ENCODE peak calls at places on chromosomes 16 and 17, in six cellular contexts. One of them, this sample, is unnamed.
A peak's percentile ranks its signal among the peaks of the same experiment; 100 is the strongest.

GRCh38 chr17:78781339-78782304 is at the start of gene CYTH1:
- DNase-seq in foreskin fibroblast: no peak
- DNase-seq in lower leg skin: peak; percentile 93
- DNase-seq in CD8-positive, alpha-beta T cell: peak; percentile 50
- DNase-seq in GM23338: peak; percentile 62
- DNase-seq in H9: peak; percentile 67
- DNase-seq in this sample: no peak

GRCh38 chr17:32801641-32802040 is 75.3 kb downstream of the MYO1D start:
- DNase-seq in CD8-positive, alpha-beta T cell: no peak
- DNase-seq in foreskin fibroblast: no peak
- DNase-seq in GM23338: no peak
- DNase-seq in H9: no peak
- DNase-seq in lower leg skin: no peak
- DNase-seq in this sample: no peak

GRCh38 chr17:34435182-34435928 is 72.3 kb upstream of the CCL1 start:
- DNase-seq in CD8-positive, alpha-beta T cell: no peak
- DNase-seq in lower leg skin: no peak
- DNase-seq in GM23338: no peak
- DNase-seq in H9: no peak
- DNase-seq in foreskin fibroblast: no peak
- DNase-seq in this sample: no peak

GRCh38 chr17:8896641-8897635 is 29.5 kb upstream of the PIK3R6 start:
- DNase-seq in GM23338: no peak
- DNase-seq in foreskin fibroblast: no peak
- DNase-seq in lower leg skin: peak; percentile 79
- DNase-seq in CD8-positive, alpha-beta T cell: no peak
- DNase-seq in H9: no peak
- DNase-seq in this sample: no peak

GRCh38 chr17:71849783-71850768 is 270.7 kb upstream of the SOX9 start:
- DNase-seq in lower leg skin: no peak
- DNase-seq in H9: no peak
- DNase-seq in GM23338: no peak
- DNase-seq in foreskin fibroblast: no peak
- DNase-seq in CD8-positive, alpha-beta T cell: no peak
- DNase-seq in this sample: no peak

GRCh38 chr16:75305364-75306101 is 54.1 kb upstream of the BCAR1 start:
- DNase-seq in CD8-positive, alpha-beta T cell: peak; percentile 45
- DNase-seq in foreskin fibroblast: peak; percentile 100
- DNase-seq in H9: no peak
- DNase-seq in GM23338: no peak
- DNase-seq in lower leg skin: peak; percentile 96
- DNase-seq in this sample: peak; percentile 100

GRCh38 chr17:49985310-49985990 is 9.6 kb downstream of the DLX3 start:
- DNase-seq in lower leg skin: no peak
- DNase-seq in foreskin fibroblast: no peak
- DNase-seq in H9: peak; percentile 24
- DNase-seq in CD8-positive, alpha-beta T cell: no peak
- DNase-seq in GM23338: no peak
- DNase-seq in this sample: no peak

GRCh38 chr16:57651344-57652333 is 16.5 kb upstream of the ADGRG3 start:
- DNase-seq in CD8-positive, alpha-beta T cell: no peak
- DNase-seq in lower leg skin: no peak
- DNase-seq in H9: no peak
- DNase-seq in GM23338: no peak
- DNase-seq in foreskin fibroblast: no peak
- DNase-seq in this sample: no peak

GRCh38 chr17:68600123-68600880 is 865 bp downstream of the FAM20A start:
- DNase-seq in H9: peak; percentile 88
- DNase-seq in GM23338: peak; percentile 84
- DNase-seq in foreskin fibroblast: no peak
- DNase-seq in lower leg skin: no peak
- DNase-seq in CD8-positive, alpha-beta T cell: no peak
- DNase-seq in this sample: no peak

GRCh38 chr17:35900693-35901487 is 20.7 kb upstream of the CCL5 start:
- DNase-seq in lower leg skin: no peak
- DNase-seq in CD8-positive, alpha-beta T cell: no peak
- DNase-seq in foreskin fibroblast: no peak
- DNase-seq in GM23338: no peak
- DNase-seq in H9: no peak
- DNase-seq in this sample: peak; percentile 6

GRCh38 chr17:17492085-17492484 is 4.1 kb downstream of the RASD1 start:
- DNase-seq in H9: no peak
- DNase-seq in CD8-positive, alpha-beta T cell: no peak
- DNase-seq in GM23338: no peak
- DNase-seq in lower leg skin: no peak
- DNase-seq in foreskin fibroblast: no peak
- DNase-seq in this sample: no peak

GRCh38 chr16:84618428-84619102 is 687 bp upstream of the COTL1 start:
- DNase-seq in CD8-positive, alpha-beta T cell: no peak
- DNase-seq in foreskin fibroblast: peak; percentile 93
- DNase-seq in H9: peak; percentile 92
- DNase-seq in lower leg skin: no peak
- DNase-seq in GM23338: peak; percentile 91
- DNase-seq in this sample: peak; percentile 98

GRCh38 chr17:19270951-19271611 is 33.9 kb downstream of the EPN2 start:
- DNase-seq in CD8-positive, alpha-beta T cell: no peak
- DNase-seq in GM23338: no peak
- DNase-seq in lower leg skin: no peak
- DNase-seq in foreskin fibroblast: no peak
- DNase-seq in H9: no peak
- DNase-seq in this sample: no peak

GRCh38 chr17:10623786-10624338 is 33.2 kb downstream of the MYH3 start:
- DNase-seq in GM23338: no peak
- DNase-seq in CD8-positive, alpha-beta T cell: no peak
- DNase-seq in H9: no peak
- DNase-seq in foreskin fibroblast: no peak
- DNase-seq in lower leg skin: no peak
- DNase-seq in this sample: no peak

GRCh38 chr17:74130841-74131240 is 72.6 kb upstream of the RPL38 start:
- DNase-seq in lower leg skin: no peak
- DNase-seq in CD8-positive, alpha-beta T cell: no peak
- DNase-seq in GM23338: no peak
- DNase-seq in foreskin fibroblast: no peak
- DNase-seq in H9: peak; percentile 23
- DNase-seq in this sample: no peak

GRCh38 chr17:34579979-34580684 is 750 bp downstream of the TMEM132E start:
- DNase-seq in H9: peak; percentile 65
- DNase-seq in CD8-positive, alpha-beta T cell: no peak
- DNase-seq in GM23338: peak; percentile 72
- DNase-seq in foreskin fibroblast: peak; percentile 16
- DNase-seq in lower leg skin: no peak
- DNase-seq in this sample: no peak

GRCh38 chr16:11726008-11726407 is 16.6 kb downstream of the TXNDC11 start:
- DNase-seq in foreskin fibroblast: no peak
- DNase-seq in CD8-positive, alpha-beta T cell: no peak
- DNase-seq in H9: no peak
- DNase-seq in GM23338: no peak
- DNase-seq in lower leg skin: peak; percentile 29
- DNase-seq in this sample: no peak

GRCh38 chr17:13153036-13153435 is 135.2 kb upstream of the ELAC2 start:
- DNase-seq in lower leg skin: no peak
- DNase-seq in CD8-positive, alpha-beta T cell: no peak
- DNase-seq in GM23338: no peak
- DNase-seq in foreskin fibroblast: no peak
- DNase-seq in H9: no peak
- DNase-seq in this sample: peak; percentile 4

GRCh38 chr17:42118545-42118944 is 2.6 kb downstream of the KAT2A start:
- DNase-seq in lower leg skin: no peak
- DNase-seq in CD8-positive, alpha-beta T cell: peak; percentile 48
- DNase-seq in foreskin fibroblast: no peak
- DNase-seq in GM23338: peak; percentile 76
- DNase-seq in H9: peak; percentile 64
- DNase-seq in this sample: peak; percentile 30

GRCh38 chr16:14302399-14303181 is 231.5 kb downstream of the MRTFB start:
- DNase-seq in CD8-positive, alpha-beta T cell: no peak
- DNase-seq in GM23338: peak; percentile 72
- DNase-seq in H9: peak; percentile 49
- DNase-seq in lower leg skin: peak; percentile 89
- DNase-seq in foreskin fibroblast: no peak
- DNase-seq in this sample: no peak

GRCh38 chr16:2836646-2837508 is 6.8 kb downstream of the ZG16B start:
- DNase-seq in CD8-positive, alpha-beta T cell: no peak
- DNase-seq in foreskin fibroblast: no peak
- DNase-seq in GM23338: no peak
- DNase-seq in lower leg skin: no peak
- DNase-seq in H9: no peak
- DNase-seq in this sample: peak; percentile 16

GRCh38 chr16:53355064-53355463 is 79.2 kb upstream of the RBL2 start:
- DNase-seq in GM23338: no peak
- DNase-seq in foreskin fibroblast: no peak
- DNase-seq in lower leg skin: no peak
- DNase-seq in CD8-positive, alpha-beta T cell: no peak
- DNase-seq in H9: no peak
- DNase-seq in this sample: no peak

GRCh38 chr17:17946104-17946503 is 26.1 kb downstream of the TOM1L2 start:
- DNase-seq in CD8-positive, alpha-beta T cell: no peak
- DNase-seq in lower leg skin: no peak
- DNase-seq in H9: no peak
- DNase-seq in GM23338: no peak
- DNase-seq in foreskin fibroblast: no peak
- DNase-seq in this sample: no peak

GRCh38 chr17:47803201-47803600 is 18.4 kb downstream of the OSBPL7 start:
- DNase-seq in foreskin fibroblast: no peak
- DNase-seq in GM23338: no peak
- DNase-seq in CD8-positive, alpha-beta T cell: no peak
- DNase-seq in H9: no peak
- DNase-seq in lower leg skin: peak; percentile 32
- DNase-seq in this sample: no peak

GRCh38 chr16:28932339-28933141 is 769 bp downstream of the CD19 start:
- DNase-seq in CD8-positive, alpha-beta T cell: no peak
- DNase-seq in GM23338: no peak
- DNase-seq in lower leg skin: peak; percentile 49
- DNase-seq in foreskin fibroblast: no peak
- DNase-seq in H9: no peak
- DNase-seq in this sample: no peak
- TF ChIP-seq CTCF in CD8-positive, alpha-beta T cell: no peak
- TF ChIP-seq CTCF in GM23338: no peak
- TF ChIP-seq CTCF in lower leg skin: no peak
- TF ChIP-seq CTCF in foreskin fibroblast: no peak
- TF ChIP-seq CTCF in H9: no peak
- TF ChIP-seq CTCF in this sample: no peak

DNA sequence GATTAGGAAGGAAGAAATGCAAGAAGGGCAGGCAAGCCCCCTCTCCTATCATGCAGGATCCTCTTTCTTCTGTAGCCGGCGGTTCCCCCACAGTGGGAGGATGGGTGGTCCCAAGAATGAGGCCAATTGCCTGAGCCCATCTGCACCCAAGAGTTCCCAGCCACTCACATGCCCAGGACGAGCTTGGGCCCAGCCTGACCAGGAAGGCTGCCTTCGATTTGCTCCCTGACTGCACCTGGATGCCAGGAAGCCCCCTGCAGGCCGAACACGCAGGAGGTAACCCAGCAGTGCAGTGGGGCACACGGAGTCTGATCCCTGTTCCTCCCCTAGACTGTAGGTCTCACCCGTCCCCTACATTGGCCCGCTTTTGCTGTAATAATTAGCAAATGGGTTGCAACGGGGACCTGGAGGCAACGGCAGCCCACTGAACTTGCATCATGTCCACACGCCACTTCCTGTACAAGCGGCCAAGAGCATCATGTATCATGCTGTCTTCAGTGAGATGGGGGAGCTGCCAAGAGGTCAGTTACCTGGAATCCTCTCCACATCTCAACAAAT is 67.5 kb downstream of the AMFR start:
- DNase-seq in lower leg skin: peak; percentile 76
- DNase-seq in H9: peak; percentile 78
- DNase-seq in foreskin fibroblast: no peak
- DNase-seq in GM23338: peak; percentile 69
- DNase-seq in CD8-positive, alpha-beta T cell: no peak
- DNase-seq in this sample: no peak
- TF ChIP-seq CTCF in lower leg skin: no peak
- TF ChIP-seq CTCF in H9: peak; percentile 53
- TF ChIP-seq CTCF in foreskin fibroblast: no peak
- TF ChIP-seq CTCF in GM23338: peak; percentile 51
- TF ChIP-seq CTCF in CD8-positive, alpha-beta T cell: no peak
- TF ChIP-seq CTCF in this sample: peak; percentile 12

GRCh38 chr16:89138843-89139520 is 32.6 kb upstream of the CDH15 start:
- DNase-seq in H9: no peak
- DNase-seq in foreskin fibroblast: no peak
- DNase-seq in lower leg skin: no peak
- DNase-seq in CD8-positive, alpha-beta T cell: no peak
- DNase-seq in GM23338: no peak
- DNase-seq in this sample: no peak

GRCh38 chr16:89140981-89141883 is 30.3 kb upstream of the CDH15 start:
- DNase-seq in lower leg skin: no peak
- DNase-seq in foreskin fibroblast: no peak
- DNase-seq in GM23338: no peak
- DNase-seq in H9: no peak
- DNase-seq in CD8-positive, alpha-beta T cell: no peak
- DNase-seq in this sample: no peak

GRCh38 chr16:89139907-89140361 is 31.6 kb upstream of the CDH15 start:
- DNase-seq in H9: no peak
- DNase-seq in CD8-positive, alpha-beta T cell: no peak
- DNase-seq in lower leg skin: no peak
- DNase-seq in foreskin fibroblast: no peak
- DNase-seq in GM23338: no peak
- DNase-seq in this sample: no peak

GRCh38 chr16:89141884-89142267 is 29.7 kb upstream of the CDH15 start:
- DNase-seq in lower leg skin: no peak
- DNase-seq in GM23338: no peak
- DNase-seq in foreskin fibroblast: no peak
- DNase-seq in CD8-positive, alpha-beta T cell: no peak
- DNase-seq in H9: no peak
- DNase-seq in this sample: no peak

GRCh38 chr16:89140401-89140800 is 31.1 kb upstream of the CDH15 start:
- DNase-seq in lower leg skin: no peak
- DNase-seq in CD8-positive, alpha-beta T cell: no peak
- DNase-seq in foreskin fibroblast: no peak
- DNase-seq in H9: no peak
- DNase-seq in GM23338: no peak
- DNase-seq in this sample: no peak
- TF ChIP-seq CTCF in lower leg skin: no peak
- TF ChIP-seq CTCF in CD8-positive, alpha-beta T cell: no peak
- TF ChIP-seq CTCF in foreskin fibroblast: no peak
- TF ChIP-seq CTCF in H9: no peak
- TF ChIP-seq CTCF in GM23338: no peak
- TF ChIP-seq CTCF in this sample: no peak

GRCh38 chr16:88760424-88761142 is 24.4 kb downstream of the PIEZO1 start:
- DNase-seq in foreskin fibroblast: no peak
- DNase-seq in GM23338: no peak
- DNase-seq in CD8-positive, alpha-beta T cell: no peak
- DNase-seq in H9: no peak
- DNase-seq in lower leg skin: no peak
- DNase-seq in this sample: no peak

GRCh38 chr16:88758944-88759244 is 26.1 kb downstream of the PIEZO1 start:
- DNase-seq in H9: no peak
- DNase-seq in lower leg skin: no peak
- DNase-seq in CD8-positive, alpha-beta T cell: no peak
- DNase-seq in foreskin fibroblast: no peak
- DNase-seq in GM23338: no peak
- DNase-seq in this sample: no peak

GRCh38 chr16:88758227-88758943 is 26.6 kb downstream of the PIEZO1 start:
- DNase-seq in CD8-positive, alpha-beta T cell: no peak
- DNase-seq in GM23338: no peak
- DNase-seq in foreskin fibroblast: no peak
- DNase-seq in H9: no peak
- DNase-seq in lower leg skin: no peak
- DNase-seq in this sample: no peak

GRCh38 chr16:88759976-88760350 is 25.1 kb downstream of the PIEZO1 start:
- DNase-seq in lower leg skin: no peak
- DNase-seq in GM23338: no peak
- DNase-seq in foreskin fibroblast: no peak
- DNase-seq in CD8-positive, alpha-beta T cell: no peak
- DNase-seq in H9: no peak
- DNase-seq in this sample: no peak

GRCh38 chr16:88759245-88759975 is 25.6 kb downstream of the PIEZO1 start:
- DNase-seq in lower leg skin: no peak
- DNase-seq in foreskin fibroblast: no peak
- DNase-seq in H9: peak; percentile 78
- DNase-seq in CD8-positive, alpha-beta T cell: peak; percentile 53
- DNase-seq in GM23338: peak; percentile 72
- DNase-seq in this sample: peak; percentile 39
- TF ChIP-seq CTCF in lower leg skin: no peak
- TF ChIP-seq CTCF in foreskin fibroblast: no peak
- TF ChIP-seq CTCF in H9: peak; percentile 31
- TF ChIP-seq CTCF in CD8-positive, alpha-beta T cell: no peak
- TF ChIP-seq CTCF in GM23338: peak; percentile 44
- TF ChIP-seq CTCF in this sample: no peak